ENCODE peak calls at places on chromosomes 4 and X, in four cellular contexts. B, L, P and F are unnamed samples.

GRCh38 chr4:115219315-115219840 is 106.0 kb upstream of the NDST4 start:
- DNase-seq in B (no peak), L (no peak), P (no peak), F (no peak)

GRCh38 chr4:123415977-123416376 is 19.4 kb downstream of the SPRY1 start:
- DNase-seq in B (no peak), L (no peak), P (peak), F (no peak)

GRCh38 chr4:8830611-8831200 is 40.9 kb downstream of the HMX1 start:
- DNase-seq in B (no peak), L (no peak), P (no peak), F (no peak)

GRCh38 chr4:4182835-4183568 is 43.7 kb downstream of the OTOP1 start:
- DNase-seq in B (no peak), L (peak), P (no peak), F (no peak)

GRCh38 chr4:13892739-13893105 is 265.2 kb upstream of the BOD1L1 start:
- DNase-seq in B (no peak), L (no peak), P (peak), F (no peak)

GRCh38 chr4:6461301-6462165 is 10.9 kb downstream of the PPP2R2C start:
- DNase-seq in B (no peak), L (no peak), P (peak), F (no peak)

GRCh38 chrX:84737471-84737871 is 235.2 kb upstream of the HDX start:
- DNase-seq in B (peak), L (no peak), P (peak), F (no peak)

GRCh38 chr4:7811536-7812190 is 128.0 kb downstream of the AFAP1 start:
- DNase-seq in B (peak), L (no peak), P (peak), F (no peak)

GRCh38 chrX:17547658-17548057 is 172.7 kb downstream of the NHS start:
- DNase-seq in B (peak), L (peak), P (peak), F (no peak)

GRCh38 chr4:86220137-86220536 is 139.7 kb downstream of the MAPK10 start:
- DNase-seq in B (no peak), L (no peak), P (peak), F (no peak)

GRCh38 chrX:103372886-103373285 is 3.5 kb upstream of the BEX3 start:
- DNase-seq in B (no peak), L (no peak), P (no peak), F (no peak)

GRCh38 chrX:136183917-136184316 is 36.6 kb downstream of the FHL1 start:
- DNase-seq in B (no peak), L (no peak), P (no peak), F (no peak)

GRCh38 chrX:136185409-136186022 is 38.2 kb downstream of the FHL1 start:
- DNase-seq in B (no peak), L (no peak), P (peak), F (no peak)

GRCh38 chrX:136186023-136186413 is 38.7 kb downstream of the FHL1 start:
- DNase-seq in B (no peak), L (no peak), P (no peak), F (no peak)

GRCh38 chrX:136182394-136182793 is 35.1 kb downstream of the FHL1 start:
- DNase-seq in B (no peak), L (no peak), P (no peak), F (no peak)

DNA sequence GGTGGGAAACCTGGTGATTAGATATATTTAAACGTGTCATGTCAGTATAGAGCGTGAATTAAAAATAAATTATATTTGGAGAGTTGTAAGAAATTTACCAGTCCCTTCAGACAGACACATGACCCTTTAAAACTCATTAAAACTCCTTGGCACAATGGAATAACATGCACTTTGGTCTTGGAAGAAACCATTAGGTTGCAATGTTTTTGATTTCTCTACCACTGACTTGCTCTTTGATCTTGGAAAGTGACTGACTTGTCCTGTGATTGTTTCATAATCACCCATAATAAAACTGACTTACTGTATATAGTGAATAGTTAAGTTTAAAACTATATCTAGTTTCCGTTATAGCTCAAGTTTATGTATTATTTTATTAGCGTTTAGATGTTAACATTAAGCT is 35.8 kb downstream of the FHL1 start:
- DNase-seq in B (no peak), L (no peak), P (no peak), F (no peak)
- H3K27ac ChIP-seq in B (peak), L (no peak), P (no peak), F (no peak)

GRCh38 chrX:119194631-119195030 is 41.5 kb upstream of the PGRMC1 start:
- DNase-seq in B (no peak), L (no peak), P (no peak), F (no peak)
- TF ChIP-seq CTCF in B (peak), L (no peak), P (no peak), F (no peak)

DNA sequence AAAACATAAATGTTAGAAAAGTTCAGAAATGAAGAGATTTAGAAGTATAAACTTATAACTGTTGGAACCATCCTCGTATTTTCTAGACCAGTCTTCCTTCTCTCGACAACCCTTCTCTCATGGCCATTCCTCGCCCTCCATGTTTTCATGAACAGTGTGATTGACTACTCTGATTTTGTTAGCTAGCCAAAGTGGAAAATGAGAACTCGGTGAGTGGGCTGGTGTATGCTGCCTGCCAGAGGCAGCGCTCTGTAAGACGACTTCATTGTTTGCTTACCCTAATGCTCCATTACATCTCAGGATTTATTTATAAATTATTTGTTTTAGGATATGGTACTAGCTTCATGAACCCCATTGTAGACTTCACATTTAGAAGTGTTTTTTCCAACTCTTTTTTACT is 153.0 kb downstream of the CBR4 start:
- DNase-seq in B (no peak), L (no peak), P (peak), F (no peak)
- H3K27ac ChIP-seq in B (peak), L (no peak), P (peak), F (no peak)

DNA sequence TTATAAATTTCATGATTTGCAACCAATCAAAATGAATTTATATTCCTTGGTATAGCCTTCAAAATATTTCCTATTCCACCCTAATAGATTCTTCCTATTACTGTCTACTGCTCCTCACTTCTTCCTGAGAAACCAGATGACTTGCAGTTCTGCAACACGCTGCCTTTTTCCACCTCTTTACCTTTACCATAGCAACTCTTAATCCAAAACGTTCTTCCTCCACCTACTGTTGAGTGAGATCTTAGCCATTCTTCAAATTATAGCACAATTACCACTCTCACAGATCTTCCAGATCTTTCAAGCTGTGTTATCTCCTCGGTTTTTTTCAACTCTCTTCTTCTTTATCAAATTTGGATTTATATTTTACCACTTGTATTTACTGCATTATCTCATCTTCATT is 289.8 kb downstream of the ADGRL3 start:
- DNase-seq in B (no peak), L (no peak), P (no peak), F (no peak)
- TF ChIP-seq CTCF in B (no peak), L (no peak), P (no peak), F (no peak)

GRCh38 chr4:41428941-41429669 is 108.9 kb upstream of the LIMCH1 start:
- DNase-seq in B (no peak), L (no peak), P (no peak), F (no peak)
- H3K27ac ChIP-seq in B (peak), L (no peak), P (no peak), F (no peak)